ENCODE peak calls at places on chromosomes 5 and 9, in six cellular contexts. One of them, this sample, is unnamed.

GRCh38 chr9:18122156-18122555 is 351.8 kb upstream of the ADAMTSL1 start:
- DNase-seq in mesenchymal stem cell: no peak
- DNase-seq in IMR-90: peak
- DNase-seq in H9: no peak
- DNase-seq in H1: no peak
- DNase-seq in neuronal stem cell: no peak
- DNase-seq in this sample: no peak

GRCh38 chr5:15669826-15670225 is 169.8 kb downstream of the FBXL7 start:
- DNase-seq in mesenchymal stem cell: no peak
- DNase-seq in IMR-90: no peak
- DNase-seq in H9: no peak
- DNase-seq in H1: no peak
- DNase-seq in neuronal stem cell: no peak
- DNase-seq in this sample: no peak

GRCh38 chr5:33231935-33232334 is 208.8 kb upstream of the TARS1 start:
- DNase-seq in mesenchymal stem cell: no peak
- DNase-seq in IMR-90: peak
- DNase-seq in H9: no peak
- DNase-seq in H1: no peak
- DNase-seq in neuronal stem cell: no peak
- DNase-seq in this sample: no peak

GRCh38 chr5:33738967-33739366 is 152.8 kb downstream of the ADAMTS12 start:
- DNase-seq in mesenchymal stem cell: no peak
- DNase-seq in IMR-90: no peak
- DNase-seq in H9: no peak
- DNase-seq in H1: no peak
- DNase-seq in neuronal stem cell: no peak
- DNase-seq in this sample: no peak

GRCh38 chr5:36662291-36662851 is 56.0 kb downstream of the SLC1A3 start:
- DNase-seq in mesenchymal stem cell: no peak
- DNase-seq in IMR-90: no peak
- DNase-seq in H9: peak
- DNase-seq in H1: no peak
- DNase-seq in neuronal stem cell: no peak
- DNase-seq in this sample: no peak

GRCh38 chr9:72947987-72948465 is 4.8 kb downstream of the ALDH1A1 start:
- DNase-seq in mesenchymal stem cell: no peak
- DNase-seq in IMR-90: no peak
- DNase-seq in H9: no peak
- DNase-seq in H1: no peak
- DNase-seq in neuronal stem cell: no peak
- DNase-seq in this sample: no peak

GRCh38 chr9:130117816-130118632 is 54.2 kb upstream of the NCS1 start:
- DNase-seq in mesenchymal stem cell: peak
- DNase-seq in IMR-90: peak
- DNase-seq in H9: no peak
- DNase-seq in H1: no peak
- DNase-seq in neuronal stem cell: no peak
- DNase-seq in this sample: no peak

GRCh38 chr9:131677445-131678180 is 62.3 kb downstream of the RAPGEF1 start:
- DNase-seq in mesenchymal stem cell: peak
- DNase-seq in IMR-90: peak
- DNase-seq in H9: no peak
- DNase-seq in H1: no peak
- DNase-seq in neuronal stem cell: no peak
- DNase-seq in this sample: peak

GRCh38 chr5:133285583-133286021 is 233.8 kb downstream of the HSPA4 start:
- DNase-seq in mesenchymal stem cell: peak
- DNase-seq in IMR-90: peak
- DNase-seq in H9: no peak
- DNase-seq in H1: no peak
- DNase-seq in neuronal stem cell: no peak
- DNase-seq in this sample: peak

GRCh38 chr9:123335227-123335985 is 20.6 kb upstream of the CRB2 start:
- DNase-seq in mesenchymal stem cell: peak
- DNase-seq in IMR-90: peak
- DNase-seq in H9: no peak
- DNase-seq in H1: no peak
- DNase-seq in neuronal stem cell: no peak
- DNase-seq in this sample: peak

GRCh38 chr5:33343661-33344327 is 97.0 kb upstream of the TARS1 start:
- DNase-seq in mesenchymal stem cell: peak
- DNase-seq in IMR-90: peak
- DNase-seq in H9: no peak
- DNase-seq in H1: no peak
- DNase-seq in neuronal stem cell: no peak
- DNase-seq in this sample: peak

GRCh38 chr5:120678279-120678678 is 214.2 kb downstream of the PRR16 start:
- DNase-seq in mesenchymal stem cell: peak
- DNase-seq in IMR-90: peak
- DNase-seq in H9: no peak
- DNase-seq in H1: no peak
- DNase-seq in neuronal stem cell: no peak
- DNase-seq in this sample: no peak

GRCh38 chr5:20446121-20446520 is 458.1 kb upstream of the CDH18 start:
- DNase-seq in mesenchymal stem cell: no peak
- DNase-seq in IMR-90: no peak
- DNase-seq in H9: no peak
- DNase-seq in H1: no peak
- DNase-seq in neuronal stem cell: no peak
- DNase-seq in this sample: no peak

GRCh38 chr9:133528001-133528886 is 3.5 kb upstream of the MYMK start:
- DNase-seq in mesenchymal stem cell: no peak
- DNase-seq in IMR-90: no peak
- DNase-seq in H9: no peak
- DNase-seq in H1: no peak
- DNase-seq in neuronal stem cell: no peak
- DNase-seq in this sample: no peak

GRCh38 chr9:131276107-131276888 is at the start of gene FAM78A:
- DNase-seq in mesenchymal stem cell: peak
- DNase-seq in IMR-90: no peak
- DNase-seq in H9: no peak
- DNase-seq in H1: no peak
- DNase-seq in neuronal stem cell: no peak
- DNase-seq in this sample: peak

GRCh38 chr5:55920784-55921183 is 69.6 kb downstream of the IL31RA start:
- DNase-seq in mesenchymal stem cell: no peak
- DNase-seq in IMR-90: no peak
- DNase-seq in H9: no peak
- DNase-seq in H1: no peak
- DNase-seq in neuronal stem cell: no peak
- DNase-seq in this sample: no peak

GRCh38 chr5:153358315-153358976 is 132.0 kb upstream of the GRIA1 start:
- DNase-seq in mesenchymal stem cell: peak
- DNase-seq in IMR-90: no peak
- DNase-seq in H9: no peak
- DNase-seq in H1: no peak
- DNase-seq in neuronal stem cell: no peak
- DNase-seq in this sample: no peak

GRCh38 chr5:137072376-137073174 is 426.6 kb downstream of the SPOCK1 start:
- DNase-seq in mesenchymal stem cell: no peak
- DNase-seq in IMR-90: no peak
- DNase-seq in H9: no peak
- DNase-seq in H1: no peak
- DNase-seq in neuronal stem cell: no peak
- DNase-seq in this sample: no peak

GRCh38 chr9:100515578-100516494 is 42.9 kb downstream of the TMEFF1 start:
- DNase-seq in mesenchymal stem cell: peak
- DNase-seq in IMR-90: peak
- DNase-seq in H9: no peak
- DNase-seq in H1: no peak
- DNase-seq in neuronal stem cell: no peak
- DNase-seq in this sample: peak

GRCh38 chr5:156934450-156935211 is 28.4 kb downstream of the TIMD4 start:
- DNase-seq in mesenchymal stem cell: no peak
- DNase-seq in IMR-90: no peak
- DNase-seq in H9: no peak
- DNase-seq in H1: no peak
- DNase-seq in neuronal stem cell: no peak
- DNase-seq in this sample: no peak

GRCh38 chr9:74681901-74682300 is 184.8 kb downstream of the RORB start:
- DNase-seq in mesenchymal stem cell: no peak
- DNase-seq in IMR-90: no peak
- DNase-seq in H9: no peak
- DNase-seq in H1: no peak
- DNase-seq in neuronal stem cell: no peak
- DNase-seq in this sample: no peak

GRCh38 chr5:132099073-132099748 is 25.6 kb downstream of the CSF2 start:
- DNase-seq in mesenchymal stem cell: no peak
- DNase-seq in IMR-90: no peak
- DNase-seq in H9: no peak
- DNase-seq in H1: no peak
- DNase-seq in neuronal stem cell: no peak
- DNase-seq in this sample: no peak

DNA sequence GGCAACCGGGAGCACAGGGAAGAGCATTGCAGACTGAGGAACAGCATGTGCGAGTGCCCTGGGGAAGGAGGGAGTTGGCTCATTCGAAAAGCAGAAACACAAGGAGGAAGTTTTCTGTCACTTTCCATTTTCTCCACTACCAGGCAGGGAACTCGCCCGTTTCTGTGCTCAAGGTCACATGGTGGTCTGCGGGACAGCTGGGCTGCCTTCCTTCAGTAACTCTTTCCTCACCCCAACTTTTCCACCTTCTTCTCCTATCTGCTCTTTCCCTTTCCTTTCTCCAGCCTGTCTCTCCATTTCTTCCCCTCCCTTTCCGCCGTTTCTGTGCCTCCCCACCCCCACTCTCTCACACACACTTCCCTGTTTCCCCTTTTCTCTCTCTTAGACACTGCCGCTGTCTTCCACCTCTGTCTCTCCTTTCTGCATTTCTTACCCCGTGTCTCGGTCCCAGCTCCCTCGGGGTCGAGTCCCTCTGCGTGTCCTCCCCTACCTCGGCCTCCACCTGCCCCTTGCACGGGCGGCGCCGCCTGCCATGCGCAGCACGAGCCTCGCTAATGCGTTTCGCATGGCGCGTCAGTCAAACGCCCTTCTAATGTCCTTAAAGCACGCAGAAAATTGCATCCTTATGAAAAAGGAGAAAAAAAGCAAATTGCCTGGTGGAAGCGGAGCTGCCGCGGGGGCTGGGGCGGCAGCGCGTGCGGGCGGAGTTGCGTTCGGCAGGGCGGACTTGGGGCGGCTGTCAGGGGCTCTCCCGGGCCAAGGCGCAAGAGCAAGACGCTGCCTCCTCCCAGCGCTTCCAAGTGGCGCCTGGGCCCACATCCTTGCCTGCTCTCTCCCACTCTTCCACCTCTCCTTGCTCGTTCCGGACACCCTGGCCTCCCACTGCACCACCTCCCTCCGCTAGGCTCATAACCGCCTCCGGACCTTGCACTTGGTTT is 9.5 kb downstream of the BARX1 start:
- DNase-seq in mesenchymal stem cell: no peak
- DNase-seq in IMR-90: no peak
- DNase-seq in H9: no peak
- DNase-seq in H1: no peak
- DNase-seq in neuronal stem cell: no peak
- DNase-seq in this sample: no peak
- H3K23ac ChIP-seq in mesenchymal stem cell: peak
- H3K23ac ChIP-seq in IMR-90: no peak
- H3K23ac ChIP-seq in H9: no peak
- H3K23ac ChIP-seq in H1: no peak
- H3K23ac ChIP-seq in neuronal stem cell: peak
- H3K23ac ChIP-seq in this sample: no peak

GRCh38 chr5:138752951-138753793 is at the start of gene CTNNA1:
- DNase-seq in mesenchymal stem cell: peak
- DNase-seq in IMR-90: peak
- DNase-seq in H9: peak
- DNase-seq in H1: no peak
- DNase-seq in neuronal stem cell: peak
- DNase-seq in this sample: peak
- H3K23ac ChIP-seq in mesenchymal stem cell: peak
- H3K23ac ChIP-seq in IMR-90: peak
- H3K23ac ChIP-seq in H9: no peak
- H3K23ac ChIP-seq in H1: no peak
- H3K23ac ChIP-seq in neuronal stem cell: peak
- H3K23ac ChIP-seq in this sample: no peak

GRCh38 chr9:89436963-89437625 is 60.8 kb downstream of the SEMA4D start:
- DNase-seq in mesenchymal stem cell: no peak
- DNase-seq in IMR-90: no peak
- DNase-seq in H9: no peak
- DNase-seq in H1: no peak
- DNase-seq in neuronal stem cell: no peak
- DNase-seq in this sample: no peak

GRCh38 chr9:89435315-89435823 is 62.5 kb downstream of the SEMA4D start:
- DNase-seq in mesenchymal stem cell: no peak
- DNase-seq in IMR-90: no peak
- DNase-seq in H9: peak
- DNase-seq in H1: peak
- DNase-seq in neuronal stem cell: peak
- DNase-seq in this sample: peak

GRCh38 chr9:89437772-89438171 is 60.1 kb downstream of the SEMA4D start:
- DNase-seq in mesenchymal stem cell: no peak
- DNase-seq in IMR-90: no peak
- DNase-seq in H9: no peak
- DNase-seq in H1: no peak
- DNase-seq in neuronal stem cell: no peak
- DNase-seq in this sample: no peak

GRCh38 chr9:89434636-89435314 is 63.1 kb downstream of the SEMA4D start:
- DNase-seq in mesenchymal stem cell: no peak
- DNase-seq in IMR-90: no peak
- DNase-seq in H9: no peak
- DNase-seq in H1: no peak
- DNase-seq in neuronal stem cell: no peak
- DNase-seq in this sample: peak

GRCh38 chr9:89436326-89436725 is 61.6 kb downstream of the SEMA4D start:
- DNase-seq in mesenchymal stem cell: no peak
- DNase-seq in IMR-90: no peak
- DNase-seq in H9: no peak
- DNase-seq in H1: no peak
- DNase-seq in neuronal stem cell: no peak
- DNase-seq in this sample: no peak
- H3K23ac ChIP-seq in mesenchymal stem cell: no peak
- H3K23ac ChIP-seq in IMR-90: no peak
- H3K23ac ChIP-seq in H9: no peak
- H3K23ac ChIP-seq in H1: no peak
- H3K23ac ChIP-seq in neuronal stem cell: no peak
- H3K23ac ChIP-seq in this sample: no peak

DNA sequence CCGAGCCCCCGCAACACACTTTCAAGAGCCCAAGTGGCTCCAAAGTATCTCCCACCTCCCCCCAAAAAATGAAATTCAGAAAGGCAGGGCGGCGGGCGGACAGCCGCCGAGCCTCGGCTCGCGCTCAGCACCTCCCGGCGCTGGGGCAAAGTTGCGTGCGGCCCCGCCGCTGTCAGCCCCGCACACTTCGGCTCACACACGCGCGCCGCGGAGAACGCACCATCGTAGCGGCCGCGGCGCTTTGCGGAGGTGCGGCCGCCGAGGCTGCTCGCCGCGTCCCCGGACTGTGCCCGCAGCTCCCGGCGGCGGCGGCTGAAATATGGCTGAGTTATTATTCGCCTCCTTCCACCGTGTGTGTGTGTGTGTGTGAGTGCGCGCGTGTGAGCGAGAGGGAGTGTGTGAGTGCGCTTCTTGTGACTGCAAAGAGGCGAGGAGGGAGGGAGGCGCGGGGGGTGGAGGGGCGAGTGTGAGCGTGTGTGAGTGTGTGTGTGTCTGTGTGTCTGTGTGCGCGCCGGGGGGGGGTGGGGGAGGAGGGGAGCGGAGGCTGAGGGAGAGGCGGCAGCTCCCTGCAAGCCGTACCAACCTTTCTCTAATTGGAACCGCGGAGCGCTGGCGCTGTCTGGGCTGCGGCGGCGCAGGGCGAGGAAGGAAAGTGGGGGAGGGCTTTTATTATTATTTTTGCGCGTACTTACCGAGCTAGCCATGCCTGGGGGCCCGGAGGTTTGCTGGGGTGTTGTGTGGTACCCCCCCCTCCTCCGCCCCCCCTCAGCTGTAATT is 558 bp downstream of the MLLT3 start:
- DNase-seq in mesenchymal stem cell: peak
- DNase-seq in IMR-90: peak
- DNase-seq in H9: peak
- DNase-seq in H1: no peak
- DNase-seq in neuronal stem cell: peak
- DNase-seq in this sample: peak
- H3K23ac ChIP-seq in mesenchymal stem cell: peak
- H3K23ac ChIP-seq in IMR-90: peak
- H3K23ac ChIP-seq in H9: no peak
- H3K23ac ChIP-seq in H1: no peak
- H3K23ac ChIP-seq in neuronal stem cell: peak
- H3K23ac ChIP-seq in this sample: no peak